ENCODE peak calls at places on chromosomes 13 and 19, in four cellular contexts. One of them, this sample, is unnamed.

GRCh38 chr13:33352520-33352919 is 67.0 kb upstream of the STARD13 start:
- DNase-seq in H1: no peak
- DNase-seq in HCT116: no peak
- DNase-seq in K562: no peak
- DNase-seq in this sample: no peak

GRCh38 chr19:18317998-18318800 is 4.7 kb downstream of the LSM4 start:
- DNase-seq in H1: no peak
- DNase-seq in HCT116: no peak
- DNase-seq in K562: peak
- DNase-seq in this sample: peak

GRCh38 chr19:46746281-46746965 is at the start of gene STRN4:
- DNase-seq in HCT116: no peak
- DNase-seq in H1: peak
- DNase-seq in K562: peak
- DNase-seq in this sample: no peak

GRCh38 chr19:15330801-15331418 is 1.4 kb downstream of the BRD4 start:
- DNase-seq in HCT116: no peak
- DNase-seq in K562: peak
- DNase-seq in H1: no peak
- DNase-seq in this sample: no peak

GRCh38 chr13:51584731-51585191 is 499 bp downstream of the WDFY2 start:
- DNase-seq in H1: peak
- DNase-seq in HCT116: peak
- DNase-seq in K562: peak
- DNase-seq in this sample: peak

GRCh38 chr13:33153421-33154381 is 131.9 kb downstream of the STARD13 start:
- DNase-seq in HCT116: no peak
- DNase-seq in K562: no peak
- DNase-seq in H1: no peak
- DNase-seq in this sample: peak

GRCh38 chr13:59230484-59231264 is 933.1 kb downstream of the DIAPH3 start:
- DNase-seq in HCT116: no peak
- DNase-seq in K562: no peak
- DNase-seq in H1: no peak
- DNase-seq in this sample: no peak

GRCh38 chr19:49497047-49497789 is 984 bp downstream of the RPS11 start:
- DNase-seq in HCT116: no peak
- DNase-seq in H1: no peak
- DNase-seq in K562: peak
- DNase-seq in this sample: no peak

GRCh38 chr13:27797228-27797624 is 4.9 kb downstream of the GSX1 start:
- DNase-seq in H1: peak
- DNase-seq in HCT116: no peak
- DNase-seq in K562: peak
- DNase-seq in this sample: no peak

GRCh38 chr19:42291437-42291815 is 10.5 kb upstream of the PRR19 start:
- DNase-seq in H1: no peak
- DNase-seq in K562: no peak
- DNase-seq in HCT116: no peak
- DNase-seq in this sample: no peak

GRCh38 chr19:8251025-8251472 is 41.9 kb downstream of the CERS4 start:
- DNase-seq in H1: no peak
- DNase-seq in HCT116: no peak
- DNase-seq in K562: no peak
- DNase-seq in this sample: no peak

GRCh38 chr13:59358014-59358413 is 805.7 kb downstream of the DIAPH3 start:
- DNase-seq in HCT116: no peak
- DNase-seq in H1: no peak
- DNase-seq in K562: no peak
- DNase-seq in this sample: no peak

GRCh38 chr13:48220592-48221300 is 12.3 kb upstream of the ITM2B start:
- DNase-seq in H1: no peak
- DNase-seq in K562: no peak
- DNase-seq in HCT116: no peak
- DNase-seq in this sample: no peak

GRCh38 chr19:30070198-30070969 is 128.3 kb downstream of the URI1 start:
- DNase-seq in K562: no peak
- DNase-seq in HCT116: no peak
- DNase-seq in H1: no peak
- DNase-seq in this sample: no peak

GRCh38 chr19:40530091-40530901 is 46.4 kb upstream of the SHKBP1 start:
- DNase-seq in H1: peak
- DNase-seq in K562: peak
- DNase-seq in HCT116: no peak
- DNase-seq in this sample: no peak

GRCh38 chr19:40716031-40716654 is 543 bp downstream of the COQ8B start:
- DNase-seq in H1: peak
- DNase-seq in HCT116: peak
- DNase-seq in K562: peak
- DNase-seq in this sample: no peak

GRCh38 chr13:97834255-97834654 is 119.2 kb upstream of the IPO5 start:
- DNase-seq in HCT116: no peak
- DNase-seq in H1: no peak
- DNase-seq in K562: no peak
- DNase-seq in this sample: no peak

GRCh38 chr13:52026246-52026626 is 1.7 kb downstream of the UTP14C start:
- DNase-seq in H1: peak
- DNase-seq in K562: no peak
- DNase-seq in HCT116: no peak
- DNase-seq in this sample: peak

GRCh38 chr13:79679334-79679733 is 198.4 kb downstream of the NDFIP2 start:
- DNase-seq in HCT116: peak
- DNase-seq in K562: peak
- DNase-seq in H1: peak
- DNase-seq in this sample: peak

GRCh38 chr19:42113641-42114348 is 18.5 kb downstream of the POU2F2 start:
- DNase-seq in HCT116: peak
- DNase-seq in H1: no peak
- DNase-seq in K562: no peak
- DNase-seq in this sample: peak

GRCh38 chr13:37747071-37747612 is 122.4 kb downstream of the TRPC4 start:
- DNase-seq in HCT116: no peak
- DNase-seq in K562: no peak
- DNase-seq in H1: no peak
- DNase-seq in this sample: no peak

GRCh38 chr13:101691326-101691725 is 238.9 kb downstream of the ITGBL1 start:
- DNase-seq in HCT116: no peak
- DNase-seq in H1: no peak
- DNase-seq in K562: no peak
- DNase-seq in this sample: no peak

GRCh38 chr13:103006706-103007426 is 59.4 kb downstream of the SLC10A2 start:
- DNase-seq in H1: no peak
- DNase-seq in K562: no peak
- DNase-seq in HCT116: no peak
- DNase-seq in this sample: no peak

GRCh38 chr13:97875218-97875617 is 78.3 kb upstream of the IPO5 start:
- DNase-seq in H1: peak
- DNase-seq in HCT116: no peak
- DNase-seq in K562: no peak
- DNase-seq in this sample: no peak

GRCh38 chr19:6720369-6721112 is at the start of gene C3:
- DNase-seq in HCT116: no peak
- DNase-seq in K562: peak
- DNase-seq in H1: no peak
- DNase-seq in this sample: peak

GRCh38 chr13:23658929-23659541 is 88.8 kb downstream of the TNFRSF19 start:
- DNase-seq in K562: no peak
- DNase-seq in HCT116: no peak
- DNase-seq in H1: no peak
- DNase-seq in this sample: no peak

GRCh38 chr13:111201304-111201940 is 86.3 kb downstream of the ARHGEF7 start:
- DNase-seq in HCT116: no peak
- DNase-seq in K562: no peak
- DNase-seq in H1: no peak
- DNase-seq in this sample: no peak

GRCh38 chr13:111202149-111202548 is 87.0 kb downstream of the ARHGEF7 start:
- DNase-seq in HCT116: no peak
- DNase-seq in H1: no peak
- DNase-seq in K562: no peak
- DNase-seq in this sample: no peak

GRCh38 chr13:111203742-111204386 is 88.8 kb downstream of the ARHGEF7 start:
- DNase-seq in H1: no peak
- DNase-seq in HCT116: no peak
- DNase-seq in K562: no peak
- DNase-seq in this sample: no peak

GRCh38 chr13:111204438-111205177 is 89.5 kb downstream of the ARHGEF7 start:
- DNase-seq in K562: peak
- DNase-seq in HCT116: no peak
- DNase-seq in H1: peak
- DNase-seq in this sample: peak

DNA sequence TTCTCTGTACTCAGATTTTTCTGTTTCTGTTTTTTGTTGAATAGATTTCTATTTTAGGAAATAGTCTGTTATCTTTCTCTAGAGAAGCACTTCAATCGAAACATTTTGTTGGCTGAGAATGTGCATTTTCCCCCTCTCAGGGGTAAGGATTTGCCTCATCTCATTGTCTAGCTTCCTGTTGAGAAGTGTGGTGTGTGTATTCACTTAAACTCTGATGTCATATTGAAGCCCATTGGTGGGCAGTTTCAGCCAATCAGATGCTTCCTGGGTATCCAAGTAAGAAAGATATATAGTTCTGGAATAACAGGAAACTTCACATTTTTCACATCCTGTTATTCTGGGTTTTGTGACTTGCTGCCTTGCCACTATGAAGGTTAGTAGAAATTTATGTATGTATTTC is 87.6 kb downstream of the ARHGEF7 start:
- DNase-seq in H1: no peak
- DNase-seq in HCT116: peak
- DNase-seq in K562: peak
- DNase-seq in this sample: no peak
- TF ChIP-seq FOSL1 in H1: no peak
- TF ChIP-seq FOSL1 in HCT116: no peak
- TF ChIP-seq FOSL1 in K562: no peak
- TF ChIP-seq FOSL1 in this sample: no peak

GRCh38 chr19:55353356-55353802 is 1.1 kb downstream of the COX6B2 start:
- DNase-seq in K562: no peak
- DNase-seq in HCT116: no peak
- DNase-seq in H1: no peak
- DNase-seq in this sample: no peak

GRCh38 chr19:55352746-55353145 is 1.8 kb downstream of the COX6B2 start:
- DNase-seq in H1: no peak
- DNase-seq in HCT116: no peak
- DNase-seq in K562: no peak
- DNase-seq in this sample: no peak

GRCh38 chr19:55354698-55355212 is at the start of gene COX6B2:
- DNase-seq in H1: no peak
- DNase-seq in K562: no peak
- DNase-seq in HCT116: no peak
- DNase-seq in this sample: no peak

GRCh38 chr19:55353803-55354697 is 469 bp downstream of the COX6B2 start:
- DNase-seq in K562: peak
- DNase-seq in HCT116: peak
- DNase-seq in H1: peak
- DNase-seq in this sample: no peak

GRCh38 chr19:55355213-55355821 is 798 bp upstream of the COX6B2 start:
- DNase-seq in H1: no peak
- DNase-seq in K562: no peak
- DNase-seq in HCT116: no peak
- DNase-seq in this sample: no peak
- TF ChIP-seq FOSL1 in H1: no peak
- TF ChIP-seq FOSL1 in K562: no peak
- TF ChIP-seq FOSL1 in HCT116: no peak
- TF ChIP-seq FOSL1 in this sample: no peak

DNA sequence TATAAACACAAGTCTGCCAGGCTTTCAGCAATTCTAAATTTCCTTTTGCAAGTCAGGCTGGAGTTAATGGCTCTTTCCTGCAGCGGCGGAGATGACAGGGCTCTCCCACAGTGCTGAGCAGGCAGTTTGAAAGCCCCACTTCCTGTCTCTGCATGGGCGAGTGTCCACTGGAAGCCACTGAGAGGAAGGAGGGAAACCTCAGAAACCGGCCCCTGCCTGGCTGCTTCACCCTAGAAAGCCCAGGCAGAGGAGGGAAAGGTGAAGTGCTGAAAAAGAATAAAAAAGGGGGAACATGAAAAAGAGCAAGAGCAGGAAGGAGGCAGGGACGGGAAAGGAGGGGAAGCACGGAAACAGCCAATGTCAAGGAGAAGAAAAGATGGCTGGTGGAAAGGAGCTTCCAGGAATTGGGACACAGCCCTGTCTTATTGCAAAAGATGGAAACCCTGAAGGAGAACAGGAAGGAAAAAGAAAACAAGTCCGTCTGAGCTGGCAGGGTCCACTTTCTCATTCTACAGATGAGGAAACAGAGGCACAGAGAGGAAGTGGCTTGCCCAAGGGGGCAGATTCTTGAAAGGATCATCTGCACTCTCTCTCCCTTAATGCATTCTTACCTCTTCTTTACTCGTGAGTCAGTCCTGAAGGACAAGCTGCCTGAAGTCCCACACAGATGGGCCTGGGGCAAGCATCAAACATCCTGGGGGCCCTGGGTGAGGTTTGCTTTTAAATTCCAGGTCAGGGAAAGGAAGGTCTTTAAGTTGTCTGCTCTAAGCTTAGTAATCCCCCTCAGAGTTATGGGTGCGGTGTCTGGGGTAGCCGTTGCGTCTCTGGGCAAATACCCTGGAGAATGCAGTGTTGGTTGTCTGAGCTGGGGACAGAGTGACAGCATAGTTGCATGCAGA is 38.8 kb upstream of the ALOX5AP start:
- DNase-seq in HCT116: no peak
- DNase-seq in H1: no peak
- DNase-seq in K562: no peak
- DNase-seq in this sample: no peak
- TF ChIP-seq FOSL1 in HCT116: no peak
- TF ChIP-seq FOSL1 in H1: no peak
- TF ChIP-seq FOSL1 in K562: no peak
- TF ChIP-seq FOSL1 in this sample: no peak

DNA sequence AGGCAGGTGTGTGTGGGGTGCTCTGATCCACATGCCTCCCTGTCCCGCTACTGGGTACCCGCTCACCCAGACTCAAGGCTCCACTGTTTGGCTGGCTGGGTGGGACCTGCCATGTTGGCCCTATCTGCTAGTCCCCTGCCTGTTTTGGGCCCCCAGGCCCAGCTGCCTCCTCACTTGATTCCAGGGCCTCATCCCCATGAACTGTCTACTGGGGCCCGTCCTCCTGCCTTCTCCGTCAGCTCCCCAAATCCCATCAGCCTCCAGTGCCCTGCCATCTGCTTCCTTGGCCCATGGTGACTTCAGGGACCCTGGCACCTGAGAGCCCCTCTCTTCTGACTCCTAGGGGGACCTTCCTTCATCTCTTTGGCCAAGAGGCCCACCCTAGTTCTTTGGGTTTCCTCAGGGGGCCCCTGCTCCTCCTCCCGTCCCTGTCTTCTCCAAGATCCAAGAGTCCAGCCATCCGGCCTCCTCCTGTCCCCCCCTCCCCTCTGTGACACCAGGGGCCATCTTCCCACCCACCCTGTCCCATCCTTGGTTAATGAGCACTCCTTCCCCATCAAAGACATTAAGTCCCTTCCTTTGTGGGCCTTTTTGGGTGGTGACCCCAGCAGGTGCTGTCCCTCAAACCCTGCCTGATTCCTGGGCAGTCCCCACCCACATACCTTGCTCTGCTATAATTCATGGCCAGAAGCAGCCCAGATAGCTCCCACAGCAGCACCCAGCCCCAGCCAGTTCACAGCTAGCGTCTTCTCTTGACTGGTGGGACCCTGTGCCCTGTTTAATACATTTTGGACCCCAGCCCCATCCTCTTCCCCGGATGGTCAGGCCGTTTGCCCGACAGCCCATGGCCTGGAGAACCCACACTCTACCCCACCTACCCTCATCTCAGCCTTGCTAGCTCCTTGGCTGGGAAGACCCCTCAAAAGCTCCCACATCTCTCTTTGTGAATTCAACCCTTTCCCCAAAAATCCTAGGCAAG is 1.9 kb downstream of the CCDC106 start:
- DNase-seq in HCT116: no peak
- DNase-seq in K562: no peak
- DNase-seq in H1: no peak
- DNase-seq in this sample: no peak
- TF ChIP-seq FOSL1 in HCT116: no peak
- TF ChIP-seq FOSL1 in K562: no peak
- TF ChIP-seq FOSL1 in H1: no peak
- TF ChIP-seq FOSL1 in this sample: no peak

This sample was measured in HepG2.